ENCODE peak calls at places on chromosomes 3 and 15, in six cellular contexts. F, O, T, M, N and K are unnamed samples.

GRCh38 chr3:14119166-14119510 is 5.5 kb downstream of the CHCHD4 start:
- DNase-seq in F (no peak), O (no peak), T (no peak), M (no peak), N (no peak), K (no peak)

GRCh38 chr3:188465311-188465710 is 311.4 kb downstream of the LPP start:
- DNase-seq in F (no peak), O (no peak), T (no peak), M (no peak), N (no peak), K (no peak)

GRCh38 chr15:33742807-33743206 is 225.5 kb upstream of the CHRM5 start:
- DNase-seq in F (no peak), O (no peak), T (no peak), M (no peak), N (no peak), K (no peak)

GRCh38 chr3:28326458-28326926 is 22.0 kb upstream of the ZCWPW2 start:
- DNase-seq in F (no peak), O (peak; percentile 11), T (no peak), M (no peak), N (no peak), K (no peak)

GRCh38 chr15:69219690-69220089 is 59.3 kb downstream of the GLCE start:
- DNase-seq in F (no peak), O (no peak), T (no peak), M (no peak), N (no peak), K (no peak)

GRCh38 chr15:56047354-56047753 is 53.9 kb upstream of the NEDD4 start:
- DNase-seq in F (no peak), O (no peak), T (no peak), M (no peak), N (no peak), K (no peak)

GRCh38 chr3:44001072-44001471 is 240.6 kb upstream of the TOPAZ1 start:
- DNase-seq in F (no peak), O (no peak), T (no peak), M (no peak), N (no peak), K (no peak)

GRCh38 chr3:8755564-8756237 is 13.7 kb downstream of the OXTR start:
- DNase-seq in F (peak; percentile 67), O (no peak), T (no peak), M (no peak), N (no peak), K (no peak)

GRCh38 chr3:38276917-38277630 is 5.0 kb upstream of the SLC22A14 start:
- DNase-seq in F (no peak), O (no peak), T (no peak), M (no peak), N (no peak), K (no peak)

GRCh38 chr3:38717603-38718240 is 68.2 kb upstream of the SCN5A start:
- DNase-seq in F (no peak), O (no peak), T (no peak), M (no peak), N (peak; percentile 88), K (no peak)

DNA sequence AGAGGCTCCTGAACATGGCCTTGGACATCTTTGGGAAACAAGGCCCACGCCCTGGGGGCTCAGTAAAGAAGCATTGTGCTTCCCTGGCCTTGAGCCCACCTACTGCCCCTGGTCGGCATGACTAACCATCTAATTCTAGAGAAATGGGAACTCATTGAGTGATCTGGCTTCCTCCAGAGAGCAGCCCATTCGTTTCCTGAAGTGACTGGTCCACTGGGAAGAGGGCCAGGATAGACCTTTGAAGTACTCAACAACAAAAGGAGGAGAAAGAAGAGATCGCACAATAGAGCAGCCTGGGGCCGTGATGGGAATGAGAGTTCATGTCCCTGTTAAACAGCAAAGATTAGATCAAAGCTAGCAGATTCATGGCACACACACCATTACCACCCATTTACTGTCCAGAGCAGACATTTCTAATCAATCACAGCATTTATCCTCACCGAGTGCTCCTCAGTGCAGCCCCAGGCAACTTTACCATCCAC is 514.4 kb upstream of the PROK2 start:
- DNase-seq in F (no peak), O (no peak), T (no peak), M (no peak), N (peak; percentile 74), K (no peak)
- H3K27ac ChIP-seq in F (no peak overlapping the region), O (no peak overlapping the region), T (no peak overlapping the region), M (no peak overlapping the region), N (no peak overlapping the region), K (no peak overlapping the region)

DNA sequence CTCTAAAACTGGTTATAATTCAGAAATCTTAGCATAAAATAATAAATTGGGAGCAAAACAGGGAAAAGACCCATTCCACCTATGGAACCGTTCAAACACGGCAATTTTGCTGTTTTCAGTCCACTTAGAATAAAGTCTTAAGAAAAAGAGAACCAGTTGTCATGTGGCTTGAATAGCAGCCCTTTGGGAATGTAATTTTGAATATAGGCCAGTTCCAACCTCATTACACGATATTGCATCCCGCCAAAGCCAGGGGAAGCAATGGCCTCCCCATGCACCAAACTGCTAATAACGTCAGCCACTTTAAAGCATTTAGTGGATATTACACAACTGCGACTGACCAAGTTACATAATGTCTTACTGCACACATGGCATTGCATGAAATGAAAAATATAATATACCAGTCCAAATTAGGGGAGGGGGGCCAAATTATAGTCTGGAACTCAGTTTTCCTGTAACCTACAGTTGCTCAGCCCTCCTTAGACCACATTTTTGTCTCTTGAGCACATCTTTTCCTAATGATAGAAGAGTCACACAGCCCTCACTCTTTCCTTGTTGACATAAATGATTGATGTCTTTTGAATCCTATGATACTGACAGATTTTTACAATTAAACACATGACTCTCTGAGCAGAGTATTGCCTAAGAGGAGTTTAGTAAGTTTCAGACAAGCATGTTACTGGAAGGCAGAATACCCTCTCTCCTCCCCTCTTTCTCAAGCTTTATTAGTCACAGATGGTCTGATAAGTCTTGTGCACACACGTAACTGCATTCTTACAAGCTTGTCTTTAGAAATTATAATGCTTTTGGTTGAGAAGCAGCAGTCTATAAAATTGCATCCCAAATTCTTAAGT is 1.0 kb upstream of the PLD1 start:
- DNase-seq in F (no peak), O (no peak), T (no peak), M (no peak), N (no peak), K (no peak)
- H3K4me1 ChIP-seq in F (peaks cover 6% of the 10 kb centered on the region), O (peaks cover 6% of the 10 kb centered on the region), T (peaks cover 56% of the 10 kb centered on the region), M (peaks cover 12% of the 10 kb centered on the region), N (no peaks in the 10 kb centered on the region), K (no peaks in the 10 kb centered on the region)

GRCh38 chr3:112092439-112093179 is 6.4 kb downstream of the C3orf52 start:
- DNase-seq in F (peak; percentile 85), O (no peak), T (no peak), M (no peak), N (no peak), K (no peak)

GRCh38 chr3:112096176-112096575 is 10.0 kb downstream of the C3orf52 start:
- DNase-seq in F (peak; percentile 45), O (no peak), T (no peak), M (no peak), N (no peak), K (no peak)

GRCh38 chr3:112089956-112090898 is 4.0 kb downstream of the C3orf52 start:
- DNase-seq in F (no peak), O (no peak), T (no peak), M (no peak), N (no peak), K (no peak)

GRCh38 chr3:112090899-112091586 is 4.9 kb downstream of the C3orf52 start:
- DNase-seq in F (no peak), O (no peak), T (no peak), M (no peak), N (no peak), K (no peak)

GRCh38 chr3:112093180-112093522 is 7.0 kb downstream of the C3orf52 start:
- DNase-seq in F (peak; percentile 77), O (no peak), T (no peak), M (no peak), N (no peak), K (no peak)
- H3K27ac ChIP-seq in F (peak overlapping the region; percentile 6), O (no peak overlapping the region), T (peak overlapping the region; percentile 5), M (no peak overlapping the region), N (peak overlapping the region; percentile 36), K (no peak overlapping the region)

GRCh38 chr3:35733276-35733675 is 94.0 kb downstream of the ARPP21 start:
- DNase-seq in F (no peak), O (no peak), T (no peak), M (no peak), N (no peak), K (no peak)
- H3K4me1 ChIP-seq in F (no peaks in the 10 kb centered on the region), O (no peaks in the 10 kb centered on the region), T (no peaks in the 10 kb centered on the region), M (no peaks in the 10 kb centered on the region), N (no peaks in the 10 kb centered on the region), K (no peaks in the 10 kb centered on the region)

GRCh38 chr3:184395320-184395660 is 15.4 kb downstream of the CHRD start:
- DNase-seq in F (no peak), O (no peak), T (no peak), M (no peak), N (no peak), K (no peak)
- H3K27ac ChIP-seq in F (no peak overlapping the region), O (no peak overlapping the region), T (no peak overlapping the region), M (no peak overlapping the region), N (no peak overlapping the region), K (no peak overlapping the region)

DNA sequence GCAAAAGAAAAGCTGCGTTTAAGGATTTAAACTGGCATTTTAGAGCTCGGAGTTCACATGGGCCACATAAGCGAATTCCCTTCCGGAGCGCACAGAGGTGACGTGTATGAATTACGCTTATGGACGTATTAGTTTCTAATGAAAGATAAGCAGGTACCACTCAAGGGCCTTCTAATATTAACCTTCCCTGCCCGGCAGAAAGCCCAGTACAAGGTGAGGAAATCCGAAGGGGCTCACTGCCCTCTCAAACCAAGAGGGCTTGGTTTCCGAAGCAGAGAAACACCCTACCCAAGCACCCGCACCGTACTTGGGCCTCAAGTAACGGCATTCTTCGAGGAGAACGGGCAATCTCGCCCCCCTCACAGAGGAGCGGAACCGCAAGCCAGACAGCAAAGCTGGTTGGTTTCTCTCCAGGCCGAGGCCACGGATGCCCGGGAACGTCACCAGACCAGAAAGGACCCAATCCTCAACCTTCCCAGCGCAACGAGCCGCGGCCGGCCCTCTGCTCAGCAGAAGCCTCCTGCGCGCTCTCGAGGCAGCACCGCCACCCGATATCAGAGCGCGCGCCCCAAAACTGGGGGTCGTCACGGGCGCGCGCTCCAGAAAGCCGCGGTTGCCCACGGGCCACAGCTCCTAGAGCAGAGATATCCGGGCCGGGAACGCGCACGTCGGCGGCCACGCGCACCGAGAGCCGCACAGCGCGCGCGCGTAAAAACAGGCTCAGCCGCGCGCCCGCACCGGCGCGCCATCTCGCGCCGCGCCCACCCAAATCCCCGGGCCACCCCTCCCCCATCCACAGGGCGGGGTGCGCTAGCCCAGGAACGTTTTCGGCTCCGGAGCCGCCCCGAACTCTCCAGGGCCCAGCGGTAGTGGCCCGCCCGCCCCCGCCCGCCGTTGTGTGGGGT is 671 bp downstream of the QRICH1 start:
- DNase-seq in F (peak; percentile 93), O (peak; percentile 74), T (peak; percentile 73), M (peak; percentile 78), N (peak; percentile 78), K (peak; percentile 60)
- H3K4me1 ChIP-seq in F (no peaks in the 10 kb centered on the region), O (peaks cover 33% of the 10 kb centered on the region), T (peaks cover 41% of the 10 kb centered on the region), M (peaks cover 12% of the 10 kb centered on the region), N (peaks cover 28% of the 10 kb centered on the region), K (no peaks in the 10 kb centered on the region)

DNA sequence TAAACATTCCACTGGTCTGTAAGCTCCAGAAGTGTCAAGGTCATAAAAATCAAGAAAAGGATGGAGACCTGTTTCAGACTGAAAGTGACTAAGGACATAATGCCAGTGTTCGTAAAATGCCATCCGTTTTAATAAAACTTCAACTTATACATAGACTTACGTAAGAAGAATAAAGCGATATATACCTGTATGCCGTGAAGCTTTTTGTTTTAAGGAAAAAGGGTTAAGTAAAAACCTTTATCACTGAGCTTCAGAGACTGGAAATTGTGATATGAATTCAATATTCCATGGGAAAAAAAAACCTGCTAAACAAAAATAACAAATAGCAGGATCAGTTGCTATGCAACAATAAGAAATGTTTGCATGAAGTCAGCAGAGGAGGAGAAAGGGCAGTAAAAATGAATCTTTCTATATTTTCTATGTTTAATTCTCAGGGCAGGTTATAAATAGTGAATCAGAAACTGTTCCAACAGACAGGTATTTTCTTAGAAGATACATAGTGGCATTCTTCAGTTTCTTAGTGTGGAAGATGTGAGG is 42.5 kb downstream of the CHSY1 start:
- DNase-seq in F (no peak), O (no peak), T (no peak), M (no peak), N (no peak), K (no peak)
- H3K27ac ChIP-seq in F (no peak overlapping the region), O (no peak overlapping the region), T (peak overlapping the region; percentile 3), M (no peak overlapping the region), N (peak overlapping the region; percentile 41), K (no peak overlapping the region)